ENCODE peak calls at places on chromosomes 7 and 10, in five cellular contexts. One of them, this sample, is unnamed.
A peak's percentile ranks its signal among the peaks of the same experiment; 100 is the strongest.

GRCh38 chr7:24898691-24899090 is 81.3 kb downstream of the OSBPL3 start:
- DNase-seq in fibroblast of pulmonary artery: no peak
- DNase-seq in retinal pigment epithelial cell: no peak
- DNase-seq in adrenal gland: no peak
- DNase-seq in right lobe of liver: no peak
- DNase-seq in this sample: no peak

GRCh38 chr7:66353547-66353946 is 148.4 kb downstream of the TPST1 start:
- DNase-seq in fibroblast of pulmonary artery: peak; percentile 82
- DNase-seq in retinal pigment epithelial cell: no peak
- DNase-seq in adrenal gland: no peak
- DNase-seq in right lobe of liver: peak; percentile 55
- DNase-seq in this sample: no peak

GRCh38 chr10:132613566-132614348 is 76.2 kb downstream of the INPP5A start:
- DNase-seq in fibroblast of pulmonary artery: no peak
- DNase-seq in retinal pigment epithelial cell: no peak
- DNase-seq in adrenal gland: no peak
- DNase-seq in right lobe of liver: peak; percentile 33
- DNase-seq in this sample: no peak

GRCh38 chr7:133863362-133864061 is 263.6 kb upstream of the LRGUK start:
- DNase-seq in fibroblast of pulmonary artery: no peak
- DNase-seq in retinal pigment epithelial cell: no peak
- DNase-seq in adrenal gland: no peak
- DNase-seq in right lobe of liver: peak; percentile 47
- DNase-seq in this sample: no peak

GRCh38 chr10:30765611-30766010 is 136.1 kb upstream of the LYZL2 start:
- DNase-seq in fibroblast of pulmonary artery: no peak
- DNase-seq in retinal pigment epithelial cell: no peak
- DNase-seq in adrenal gland: no peak
- DNase-seq in right lobe of liver: no peak
- DNase-seq in this sample: no peak

GRCh38 chr7:438916-439315 is 80.7 kb downstream of the PDGFA start:
- DNase-seq in fibroblast of pulmonary artery: no peak
- DNase-seq in retinal pigment epithelial cell: no peak
- DNase-seq in adrenal gland: no peak
- DNase-seq in right lobe of liver: no peak
- DNase-seq in this sample: no peak

GRCh38 chr10:43901302-43901701 is 252.6 kb upstream of the ZNF32 start:
- DNase-seq in fibroblast of pulmonary artery: peak; percentile 16
- DNase-seq in retinal pigment epithelial cell: no peak
- DNase-seq in adrenal gland: no peak
- DNase-seq in right lobe of liver: no peak
- DNase-seq in this sample: no peak

GRCh38 chr10:61262486-61263261 is 190.5 kb downstream of the TMEM26 start:
- DNase-seq in fibroblast of pulmonary artery: no peak
- DNase-seq in retinal pigment epithelial cell: no peak
- DNase-seq in adrenal gland: no peak
- DNase-seq in right lobe of liver: no peak
- DNase-seq in this sample: no peak

GRCh38 chr10:47372726-47373125 is 11.4 kb downstream of the ZNF488 start:
- DNase-seq in fibroblast of pulmonary artery: no peak
- DNase-seq in retinal pigment epithelial cell: no peak
- DNase-seq in adrenal gland: peak; percentile 15
- DNase-seq in right lobe of liver: peak; percentile 23
- DNase-seq in this sample: no peak

GRCh38 chr10:26491276-26491675 is 53.1 kb downstream of the APBB1IP start:
- DNase-seq in fibroblast of pulmonary artery: no peak
- DNase-seq in retinal pigment epithelial cell: no peak
- DNase-seq in adrenal gland: no peak
- DNase-seq in right lobe of liver: no peak
- DNase-seq in this sample: no peak

GRCh38 chr7:72706521-72706920 is 121.5 kb downstream of the TYW1B start:
- DNase-seq in fibroblast of pulmonary artery: no peak
- DNase-seq in retinal pigment epithelial cell: no peak
- DNase-seq in adrenal gland: no peak
- DNase-seq in right lobe of liver: no peak
- DNase-seq in this sample: no peak

GRCh38 chr7:90530263-90530662 is 60.8 kb downstream of the PTTG1IP2 start:
- DNase-seq in fibroblast of pulmonary artery: peak; percentile 26
- DNase-seq in retinal pigment epithelial cell: peak; percentile 15
- DNase-seq in adrenal gland: no peak
- DNase-seq in right lobe of liver: no peak
- DNase-seq in this sample: no peak

GRCh38 chr10:75107756-75108683 is 3.4 kb upstream of the SAMD8 start:
- DNase-seq in fibroblast of pulmonary artery: no peak
- DNase-seq in retinal pigment epithelial cell: no peak
- DNase-seq in adrenal gland: peak; percentile 19
- DNase-seq in right lobe of liver: peak; percentile 43
- DNase-seq in this sample: no peak

GRCh38 chr10:46523119-46523880 is 33.2 kb downstream of the GPRIN2 start:
- DNase-seq in fibroblast of pulmonary artery: peak; percentile 50
- DNase-seq in retinal pigment epithelial cell: no peak
- DNase-seq in adrenal gland: peak; percentile 37
- DNase-seq in right lobe of liver: peak; percentile 54
- DNase-seq in this sample: no peak

GRCh38 chr7:74231232-74231590 is 21.4 kb downstream of the LAT2 start:
- DNase-seq in fibroblast of pulmonary artery: no peak
- DNase-seq in retinal pigment epithelial cell: no peak
- DNase-seq in adrenal gland: no peak
- DNase-seq in right lobe of liver: no peak
- DNase-seq in this sample: no peak

GRCh38 chr10:110279062-110279986 is 25.4 kb downstream of the SMNDC1 start:
- DNase-seq in fibroblast of pulmonary artery: peak; percentile 83
- DNase-seq in retinal pigment epithelial cell: peak; percentile 31
- DNase-seq in adrenal gland: peak; percentile 80
- DNase-seq in right lobe of liver: peak; percentile 52
- DNase-seq in this sample: no peak

GRCh38 chr10:49107890-49108274 is 7.4 kb downstream of the VSTM4 start:
- DNase-seq in fibroblast of pulmonary artery: no peak
- DNase-seq in retinal pigment epithelial cell: no peak
- DNase-seq in adrenal gland: no peak
- DNase-seq in right lobe of liver: no peak
- DNase-seq in this sample: no peak

GRCh38 chr7:134444961-134445315 is 14.0 kb downstream of the AKR1B1 start:
- DNase-seq in fibroblast of pulmonary artery: no peak
- DNase-seq in retinal pigment epithelial cell: no peak
- DNase-seq in adrenal gland: peak; percentile 54
- DNase-seq in right lobe of liver: no peak
- DNase-seq in this sample: no peak

GRCh38 chr7:43572516-43573049 is 10.3 kb upstream of the STK17A start:
- DNase-seq in fibroblast of pulmonary artery: peak; percentile 100
- DNase-seq in retinal pigment epithelial cell: peak; percentile 87
- DNase-seq in adrenal gland: peak; percentile 52
- DNase-seq in right lobe of liver: no peak
- DNase-seq in this sample: no peak

GRCh38 chr7:32958046-32959025 is 1.1 kb downstream of the FKBP9 start:
- DNase-seq in fibroblast of pulmonary artery: peak; percentile 82
- DNase-seq in retinal pigment epithelial cell: no peak
- DNase-seq in adrenal gland: peak; percentile 48
- DNase-seq in right lobe of liver: no peak
- DNase-seq in this sample: peak; percentile 35

GRCh38 chr7:22295402-22296264 is 61.3 kb downstream of the RAPGEF5 start:
- DNase-seq in fibroblast of pulmonary artery: peak; percentile 12
- DNase-seq in retinal pigment epithelial cell: no peak
- DNase-seq in adrenal gland: no peak
- DNase-seq in right lobe of liver: no peak
- DNase-seq in this sample: no peak

GRCh38 chr10:100045592-100045991 is 35.8 kb upstream of the DNMBP start:
- DNase-seq in fibroblast of pulmonary artery: no peak
- DNase-seq in retinal pigment epithelial cell: no peak
- DNase-seq in adrenal gland: no peak
- DNase-seq in right lobe of liver: no peak
- DNase-seq in this sample: no peak

GRCh38 chr10:64093304-64093703 is 572.1 kb downstream of the REEP3 start:
- DNase-seq in fibroblast of pulmonary artery: no peak
- DNase-seq in retinal pigment epithelial cell: no peak
- DNase-seq in adrenal gland: no peak
- DNase-seq in right lobe of liver: no peak
- DNase-seq in this sample: no peak

GRCh38 chr10:30870926-30871325 is 160.7 kb downstream of the ZNF438 start:
- DNase-seq in fibroblast of pulmonary artery: no peak
- DNase-seq in retinal pigment epithelial cell: no peak
- DNase-seq in adrenal gland: no peak
- DNase-seq in right lobe of liver: no peak
- DNase-seq in this sample: no peak

GRCh38 chr10:94129393-94130130 is 135.8 kb downstream of the PLCE1 start:
- DNase-seq in fibroblast of pulmonary artery: peak; percentile 64
- DNase-seq in retinal pigment epithelial cell: no peak
- DNase-seq in adrenal gland: peak; percentile 43
- DNase-seq in right lobe of liver: no peak
- DNase-seq in this sample: no peak

GRCh38 chr7:55052726-55053431 is 34.1 kb downstream of the EGFR start:
- DNase-seq in fibroblast of pulmonary artery: no peak
- DNase-seq in retinal pigment epithelial cell: no peak
- DNase-seq in adrenal gland: no peak
- DNase-seq in right lobe of liver: no peak
- DNase-seq in this sample: no peak

GRCh38 chr7:146096994-146097393 is 19.6 kb upstream of the CNTNAP2 start:
- DNase-seq in fibroblast of pulmonary artery: no peak
- DNase-seq in retinal pigment epithelial cell: no peak
- DNase-seq in adrenal gland: no peak
- DNase-seq in right lobe of liver: no peak
- DNase-seq in this sample: no peak

GRCh38 chr10:71805776-71806705 is 32.7 kb upstream of the VSIR start:
- DNase-seq in fibroblast of pulmonary artery: peak; percentile 33
- DNase-seq in retinal pigment epithelial cell: no peak
- DNase-seq in adrenal gland: peak; percentile 45
- DNase-seq in right lobe of liver: no peak
- DNase-seq in this sample: no peak

DNA sequence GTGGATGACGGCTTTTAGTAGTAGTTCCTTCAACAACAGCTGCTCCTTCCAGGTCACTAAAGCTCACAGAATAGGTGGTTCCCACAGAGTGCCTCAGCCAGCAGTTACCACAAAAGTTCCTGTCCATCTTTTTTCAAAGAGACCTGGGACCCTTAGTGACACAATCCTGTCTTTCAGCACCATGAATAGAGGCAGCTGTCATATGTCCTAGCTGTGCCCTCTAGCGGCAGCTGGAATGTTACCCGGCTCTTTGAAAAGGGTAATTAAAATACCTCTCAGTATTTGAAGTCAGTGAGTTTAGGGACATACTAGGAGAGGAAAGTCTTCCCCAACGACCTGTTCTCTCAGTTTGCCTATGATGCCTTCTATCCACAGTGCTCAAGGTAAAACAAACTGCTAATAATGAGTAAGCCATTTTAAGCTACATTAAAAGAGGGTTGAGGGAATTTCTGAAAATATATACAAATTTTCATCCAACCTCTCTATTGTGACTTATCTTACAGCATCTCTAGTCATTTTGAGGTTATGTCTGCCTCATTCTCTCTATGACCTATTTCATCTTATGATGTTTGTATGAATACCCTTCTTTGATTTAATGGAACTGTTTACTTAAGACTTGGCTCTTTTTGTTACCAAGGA is 290.8 kb downstream of the NXPH1 start:
- DNase-seq in fibroblast of pulmonary artery: no peak
- DNase-seq in retinal pigment epithelial cell: peak; percentile 0
- DNase-seq in adrenal gland: peak; percentile 70
- DNase-seq in right lobe of liver: peak; percentile 58
- DNase-seq in this sample: peak; percentile 30
- TF ChIP-seq CTCF in fibroblast of pulmonary artery: no peak
- TF ChIP-seq CTCF in retinal pigment epithelial cell: peak; percentile 79
- TF ChIP-seq CTCF in adrenal gland: peak; percentile 68
- TF ChIP-seq CTCF in right lobe of liver: peak; percentile 67
- TF ChIP-seq CTCF in this sample: peak; percentile 92

DNA sequence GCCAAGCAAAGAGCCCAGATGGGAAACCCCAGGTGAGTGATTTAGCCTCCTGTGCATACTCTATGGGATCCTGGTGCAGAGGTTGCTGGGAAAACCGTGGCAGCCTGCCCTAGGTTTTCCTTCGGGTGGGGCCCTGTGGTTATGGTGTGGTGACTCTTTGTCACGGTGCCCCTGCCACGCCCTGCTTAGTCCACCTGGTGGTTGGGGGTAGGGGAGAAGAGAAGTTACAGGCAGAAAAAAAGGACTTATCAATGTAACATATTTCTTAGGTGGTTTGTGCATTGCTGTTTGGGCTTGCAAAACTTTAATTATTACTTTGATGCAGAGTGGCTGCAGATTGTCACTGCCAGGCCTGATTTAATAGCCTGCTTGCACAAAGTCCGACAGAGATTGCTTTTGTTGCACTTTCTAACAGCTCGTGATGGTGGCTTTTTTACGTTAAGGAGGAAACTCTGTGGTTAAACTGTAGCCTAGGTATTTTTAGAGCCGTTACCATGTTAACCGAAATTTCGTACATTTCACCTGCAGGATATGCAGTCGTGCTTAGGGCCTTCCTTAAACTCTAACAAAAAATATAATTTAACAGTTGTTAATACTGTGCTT is 197.4 kb downstream of the RNLS start:
- DNase-seq in fibroblast of pulmonary artery: no peak
- DNase-seq in retinal pigment epithelial cell: peak; percentile 31
- DNase-seq in adrenal gland: no peak
- DNase-seq in right lobe of liver: peak; percentile 87
- DNase-seq in this sample: no peak
- TF ChIP-seq CTCF in fibroblast of pulmonary artery: no peak
- TF ChIP-seq CTCF in retinal pigment epithelial cell: no peak
- TF ChIP-seq CTCF in adrenal gland: no peak
- TF ChIP-seq CTCF in right lobe of liver: no peak
- TF ChIP-seq CTCF in this sample: no peak

GRCh38 chr10:21388541-21389068 is 136.9 kb downstream of the SKIDA1 start:
- DNase-seq in fibroblast of pulmonary artery: no peak
- DNase-seq in retinal pigment epithelial cell: no peak
- DNase-seq in adrenal gland: no peak
- DNase-seq in right lobe of liver: no peak
- DNase-seq in this sample: no peak

GRCh38 chr10:21385996-21386620 is 139.4 kb downstream of the SKIDA1 start:
- DNase-seq in fibroblast of pulmonary artery: no peak
- DNase-seq in retinal pigment epithelial cell: no peak
- DNase-seq in adrenal gland: no peak
- DNase-seq in right lobe of liver: no peak
- DNase-seq in this sample: no peak
- TF ChIP-seq CTCF in fibroblast of pulmonary artery: no peak
- TF ChIP-seq CTCF in retinal pigment epithelial cell: no peak
- TF ChIP-seq CTCF in adrenal gland: no peak
- TF ChIP-seq CTCF in right lobe of liver: no peak
- TF ChIP-seq CTCF in this sample: no peak

DNA sequence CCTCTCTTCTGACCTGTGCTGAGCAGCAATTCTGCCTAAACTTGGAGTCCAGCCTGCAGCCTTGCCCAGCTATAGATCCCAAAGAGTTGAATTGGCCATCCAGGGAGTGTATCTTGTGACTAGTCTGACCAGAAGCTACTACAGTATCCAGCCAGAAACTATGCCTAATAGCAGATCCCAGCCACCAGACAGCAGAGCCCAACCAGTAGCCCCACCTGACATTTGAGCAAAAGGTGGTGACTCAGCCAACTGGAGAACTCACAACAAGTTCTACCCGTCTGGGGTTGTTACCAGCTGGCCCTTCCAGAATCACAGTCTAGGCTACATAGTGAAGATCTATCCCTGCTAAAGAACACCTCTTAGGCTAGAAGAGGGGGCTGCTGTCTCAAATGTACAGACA is 315.0 kb downstream of the CRPPA start:
- DNase-seq in fibroblast of pulmonary artery: no peak
- DNase-seq in retinal pigment epithelial cell: no peak
- DNase-seq in adrenal gland: no peak
- DNase-seq in right lobe of liver: no peak
- DNase-seq in this sample: no peak
- TF ChIP-seq CTCF in fibroblast of pulmonary artery: no peak
- TF ChIP-seq CTCF in retinal pigment epithelial cell: no peak
- TF ChIP-seq CTCF in adrenal gland: no peak
- TF ChIP-seq CTCF in right lobe of liver: no peak
- TF ChIP-seq CTCF in this sample: no peak

GRCh38 chr7:51352174-51353145 is 35.9 kb upstream of the COBL start:
- DNase-seq in fibroblast of pulmonary artery: no peak
- DNase-seq in retinal pigment epithelial cell: no peak
- DNase-seq in adrenal gland: no peak
- DNase-seq in right lobe of liver: no peak
- DNase-seq in this sample: no peak
- TF ChIP-seq CTCF in fibroblast of pulmonary artery: no peak
- TF ChIP-seq CTCF in retinal pigment epithelial cell: no peak
- TF ChIP-seq CTCF in adrenal gland: no peak
- TF ChIP-seq CTCF in right lobe of liver: no peak
- TF ChIP-seq CTCF in this sample: no peak